ENCODE peak calls at places on chromosomes 6 and 20, in seven cellular contexts. One of them, this sample, is unnamed.

GRCh38 chr6:28589234-28589951 is 63.7 kb downstream of the GPX5 start:
- DNase-seq in adipocyte: peak
- DNase-seq in CD8-positive, alpha-beta memory T cell: no peak
- DNase-seq in M059J: peak
- DNase-seq in neural progenitor cell: peak
- DNase-seq in NCI-H748 treated with DMSO at 0.1 percent for 48 hours: peak
- DNase-seq in cardiac fibroblast: peak
- DNase-seq in this sample: peak

GRCh38 chr20:45969712-45970634 is 2.0 kb downstream of the ZNF335 start:
- DNase-seq in CD8-positive, alpha-beta memory T cell: no peak
- DNase-seq in cardiac fibroblast: peak
- DNase-seq in neural progenitor cell: peak
- DNase-seq in M059J: peak
- DNase-seq in NCI-H748 treated with DMSO at 0.1 percent for 48 hours: peak
- DNase-seq in adipocyte: peak
- DNase-seq in this sample: no peak

GRCh38 chr6:135438907-135439535 is 58.5 kb downstream of the AHI1 start:
- DNase-seq in neural progenitor cell: peak
- DNase-seq in CD8-positive, alpha-beta memory T cell: no peak
- DNase-seq in cardiac fibroblast: peak
- DNase-seq in adipocyte: peak
- DNase-seq in M059J: peak
- DNase-seq in NCI-H748 treated with DMSO at 0.1 percent for 48 hours: peak
- DNase-seq in this sample: peak

GRCh38 chr6:135458051-135458450 is 39.5 kb downstream of the AHI1 start:
- DNase-seq in adipocyte: no peak
- DNase-seq in M059J: no peak
- DNase-seq in neural progenitor cell: no peak
- DNase-seq in cardiac fibroblast: peak
- DNase-seq in CD8-positive, alpha-beta memory T cell: no peak
- DNase-seq in NCI-H748 treated with DMSO at 0.1 percent for 48 hours: no peak
- DNase-seq in this sample: no peak

GRCh38 chr6:99384507-99384906 is 9.5 kb downstream of the COQ3 start:
- DNase-seq in adipocyte: no peak
- DNase-seq in CD8-positive, alpha-beta memory T cell: no peak
- DNase-seq in cardiac fibroblast: no peak
- DNase-seq in M059J: no peak
- DNase-seq in neural progenitor cell: no peak
- DNase-seq in NCI-H748 treated with DMSO at 0.1 percent for 48 hours: no peak
- DNase-seq in this sample: no peak

GRCh38 chr6:151303231-151303630 is 63.5 kb downstream of the AKAP12 start:
- DNase-seq in adipocyte: no peak
- DNase-seq in NCI-H748 treated with DMSO at 0.1 percent for 48 hours: no peak
- DNase-seq in cardiac fibroblast: no peak
- DNase-seq in neural progenitor cell: no peak
- DNase-seq in CD8-positive, alpha-beta memory T cell: no peak
- DNase-seq in M059J: no peak
- DNase-seq in this sample: no peak

GRCh38 chr6:2231438-2231837 is 14.0 kb downstream of the GMDS start:
- DNase-seq in M059J: peak
- DNase-seq in cardiac fibroblast: peak
- DNase-seq in neural progenitor cell: no peak
- DNase-seq in NCI-H748 treated with DMSO at 0.1 percent for 48 hours: no peak
- DNase-seq in CD8-positive, alpha-beta memory T cell: no peak
- DNase-seq in adipocyte: no peak
- DNase-seq in this sample: no peak

GRCh38 chr6:158642097-158642601 is 2.4 kb downstream of the DYNLT1 start:
- DNase-seq in NCI-H748 treated with DMSO at 0.1 percent for 48 hours: no peak
- DNase-seq in M059J: peak
- DNase-seq in neural progenitor cell: no peak
- DNase-seq in cardiac fibroblast: peak
- DNase-seq in CD8-positive, alpha-beta memory T cell: no peak
- DNase-seq in adipocyte: peak
- DNase-seq in this sample: no peak

GRCh38 chr6:134510920-134511319 is 193.0 kb upstream of the SGK1 start:
- DNase-seq in neural progenitor cell: no peak
- DNase-seq in adipocyte: no peak
- DNase-seq in NCI-H748 treated with DMSO at 0.1 percent for 48 hours: no peak
- DNase-seq in M059J: no peak
- DNase-seq in cardiac fibroblast: no peak
- DNase-seq in CD8-positive, alpha-beta memory T cell: no peak
- DNase-seq in this sample: no peak

GRCh38 chr6:76240092-76240491 is 167.6 kb upstream of the IMPG1 start:
- DNase-seq in CD8-positive, alpha-beta memory T cell: no peak
- DNase-seq in adipocyte: no peak
- DNase-seq in cardiac fibroblast: no peak
- DNase-seq in neural progenitor cell: no peak
- DNase-seq in M059J: no peak
- DNase-seq in NCI-H748 treated with DMSO at 0.1 percent for 48 hours: no peak
- DNase-seq in this sample: no peak

GRCh38 chr6:169738204-169738971 is 13.0 kb downstream of the DYNLT2 start:
- DNase-seq in M059J: no peak
- DNase-seq in neural progenitor cell: no peak
- DNase-seq in cardiac fibroblast: no peak
- DNase-seq in NCI-H748 treated with DMSO at 0.1 percent for 48 hours: no peak
- DNase-seq in adipocyte: peak
- DNase-seq in CD8-positive, alpha-beta memory T cell: no peak
- DNase-seq in this sample: no peak

GRCh38 chr6:132919476-132919875 is 105.1 kb downstream of the RPS12 start:
- DNase-seq in CD8-positive, alpha-beta memory T cell: no peak
- DNase-seq in M059J: peak
- DNase-seq in adipocyte: peak
- DNase-seq in NCI-H748 treated with DMSO at 0.1 percent for 48 hours: no peak
- DNase-seq in neural progenitor cell: no peak
- DNase-seq in cardiac fibroblast: peak
- DNase-seq in this sample: no peak

GRCh38 chr6:39301606-39302005 is 12.6 kb downstream of the KCNK17 start:
- DNase-seq in CD8-positive, alpha-beta memory T cell: no peak
- DNase-seq in neural progenitor cell: peak
- DNase-seq in adipocyte: no peak
- DNase-seq in cardiac fibroblast: peak
- DNase-seq in M059J: peak
- DNase-seq in NCI-H748 treated with DMSO at 0.1 percent for 48 hours: no peak
- DNase-seq in this sample: no peak

GRCh38 chr6:151385177-151385576 is 6.2 kb downstream of the ZBTB2 start:
- DNase-seq in NCI-H748 treated with DMSO at 0.1 percent for 48 hours: no peak
- DNase-seq in M059J: no peak
- DNase-seq in cardiac fibroblast: no peak
- DNase-seq in CD8-positive, alpha-beta memory T cell: no peak
- DNase-seq in neural progenitor cell: no peak
- DNase-seq in adipocyte: no peak
- DNase-seq in this sample: peak

GRCh38 chr6:33976425-33977360 is 169.2 kb downstream of the GRM4 start:
- DNase-seq in cardiac fibroblast: no peak
- DNase-seq in adipocyte: no peak
- DNase-seq in neural progenitor cell: no peak
- DNase-seq in M059J: no peak
- DNase-seq in NCI-H748 treated with DMSO at 0.1 percent for 48 hours: no peak
- DNase-seq in CD8-positive, alpha-beta memory T cell: no peak
- DNase-seq in this sample: no peak

This sample was measured in GM13976.